ENCODE peak calls at places on chromosomes 13 and 19, in ten cellular contexts. A, M, S, I, Y, J, F, Z, L and B are unnamed samples.

GRCh38 chr13:32443111-32443510 is 15.2 kb upstream of the N4BP2L1 start:
- DNase-seq in J (no peak), Z (peak), I (no peak), L (no peak), Y (no peak), S (no peak), M (no peak), A (no peak), F (no peak), B (no peak)

GRCh38 chr13:23180711-23181110 is at the start of gene SGCG:
- DNase-seq in I (no peak), J (no peak), S (no peak), A (no peak), L (no peak), M (no peak), Y (no peak), F (no peak), Z (no peak), B (no peak)

GRCh38 chr13:113770441-113770840 is 11.4 kb downstream of the TMEM255B start:
- DNase-seq in J (no peak), I (no peak), F (no peak), L (no peak), S (no peak), A (no peak), Z (no peak), Y (no peak), M (no peak), B (peak)

GRCh38 chr13:106238690-106239089 is 296.8 kb downstream of the EFNB2 start:
- DNase-seq in L (no peak), A (no peak), M (no peak), F (no peak), I (no peak), S (no peak), Y (no peak), J (no peak), Z (no peak), B (no peak)

GRCh38 chr13:69597088-69597487 is 510.5 kb upstream of the ATXN8OS start:
- DNase-seq in F (no peak), Z (no peak), S (no peak), Y (no peak), J (no peak), A (no peak), L (no peak), I (no peak), M (no peak), B (no peak)

GRCh38 chr13:73754727-73755292 is 379.4 kb downstream of the KLF12 start:
- DNase-seq in Y (no peak), J (no peak), F (no peak), A (no peak), I (no peak), M (no peak), Z (peak), L (no peak), S (peak), B (no peak)

GRCh38 chr19:7848779-7849457 is 18.9 kb downstream of the EVI5L start:
- DNase-seq in J (no peak), L (peak), M (peak), F (no peak), A (peak), Z (no peak), I (no peak), S (no peak), Y (no peak), B (no peak)

GRCh38 chr13:98889419-98890079 is 88.3 kb downstream of the DOCK9 start:
- DNase-seq in I (no peak), A (no peak), F (no peak), Z (no peak), S (no peak), L (no peak), Y (no peak), M (no peak), J (no peak), B (no peak)

GRCh38 chr13:48769107-48769704 is 115.5 kb downstream of the CYSLTR2 start:
- DNase-seq in Y (peak), F (peak), A (no peak), S (peak), I (peak), Z (peak), L (peak), M (no peak), J (peak), B (peak)

GRCh38 chr19:58581227-58582141 is 8.3 kb upstream of the MZF1 start:
- DNase-seq in I (peak), S (peak), Z (peak), Y (peak), F (peak), A (peak), J (no peak), L (peak), M (peak), B (peak)

GRCh38 chr19:56304243-56304642 is 10.4 kb downstream of the ZSCAN5A start:
- DNase-seq in M (no peak), I (no peak), Y (no peak), J (no peak), S (no peak), F (no peak), Z (no peak), A (no peak), L (no peak), B (no peak)

GRCh38 chr19:1856698-1857603 is 6.4 kb downstream of the KLF16 start:
- DNase-seq in J (peak), Z (peak), F (peak), Y (no peak), M (no peak), L (peak), I (peak), A (peak), S (peak), B (peak)

GRCh38 chr13:41458939-41459753 is 1.8 kb downstream of the RGCC start:
- DNase-seq in I (no peak), Z (peak), Y (no peak), M (no peak), L (no peak), S (peak), F (no peak), A (peak), J (peak), B (peak)

GRCh38 chr13:58721273-58721672 is 1089.7 kb downstream of the PCDH17 start:
- DNase-seq in L (no peak), A (no peak), S (no peak), Z (no peak), J (no peak), M (no peak), F (no peak), Y (no peak), I (no peak), B (no peak)

GRCh38 chr19:6099633-6100032 is 10.7 kb downstream of the RFX2 start:
- DNase-seq in I (no peak), F (no peak), S (no peak), M (no peak), J (no peak), Y (no peak), Z (no peak), A (no peak), L (no peak), B (no peak)

GRCh38 chr19:632228-633067 is 889 bp downstream of the POLRMT start:
- DNase-seq in A (no peak), Y (no peak), I (no peak), J (no peak), F (no peak), L (no peak), Z (peak), M (peak), S (peak), B (peak)

GRCh38 chr19:7904074-7905020 is 670 bp downstream of the MAP2K7 start:
- DNase-seq in A (peak), S (no peak), F (peak), Y (peak), J (peak), I (no peak), L (peak), Z (peak), M (peak), B (peak)

GRCh38 chr13:20824762-20825161 is 51.0 kb upstream of the EEF1AKMT1 start:
- DNase-seq in Y (no peak), Z (peak), S (peak), A (no peak), F (no peak), M (no peak), L (no peak), J (no peak), I (no peak), B (no peak)

GRCh38 chr13:44402902-44403719 is 29.5 kb downstream of the SERP2 start:
- DNase-seq in M (no peak), F (no peak), A (no peak), I (no peak), Y (no peak), L (no peak), J (peak), S (no peak), Z (no peak), B (peak)

GRCh38 chr13:91111476-91112190 is 235.9 kb upstream of the MIR17HG start:
- DNase-seq in Y (no peak), J (no peak), Z (no peak), L (no peak), S (no peak), F (no peak), I (no peak), M (no peak), A (no peak), B (no peak)

GRCh38 chr13:94362411-94362909 is 117.0 kb downstream of the DCT start:
- DNase-seq in L (peak), J (peak), I (peak), A (no peak), S (peak), Z (peak), M (no peak), F (peak), Y (peak), B (peak)

GRCh38 chr13:38685974-38686571 is 804 bp upstream of the FREM2 start:
- DNase-seq in Y (no peak), J (no peak), M (no peak), A (no peak), F (no peak), I (no peak), Z (peak), L (no peak), S (peak), B (peak)

GRCh38 chr19:7482584-7483439 is 6.0 kb downstream of the PEX11G start:
- DNase-seq in S (no peak), Y (no peak), M (no peak), J (no peak), A (no peak), Z (peak), L (peak), F (no peak), I (no peak), B (peak)

GRCh38 chr13:106700007-106700950 is 132.3 kb upstream of the ARGLU1 start:
- DNase-seq in J (no peak), Y (no peak), A (no peak), I (no peak), L (no peak), F (no peak), Z (no peak), M (no peak), S (no peak), B (no peak)

GRCh38 chr19:10113592-10113963 is 2.1 kb downstream of the P2RY11 start:
- DNase-seq in Y (no peak), J (no peak), S (no peak), L (no peak), A (no peak), Z (no peak), F (no peak), I (no peak), M (no peak), B (no peak)

GRCh38 chr13:22278336-22278929 is 607.6 kb downstream of the FGF9 start:
- DNase-seq in A (no peak), J (peak), Y (peak), I (no peak), L (peak), F (peak), S (no peak), M (peak), Z (peak), B (peak)

GRCh38 chr19:10292206-10292788 is 2.5 kb downstream of the ICAM5 start:
- DNase-seq in I (no peak), S (no peak), M (peak), Y (peak), J (peak), F (peak), Z (peak), A (peak), L (peak), B (peak)

GRCh38 chr19:16364231-16364865 is 39.7 kb downstream of the KLF2 start:
- DNase-seq in A (peak), L (no peak), S (no peak), M (no peak), J (no peak), Y (no peak), Z (no peak), F (no peak), I (no peak), B (no peak)

GRCh38 chr13:40060318-40061007 is 405.0 kb downstream of the COG6 start:
- DNase-seq in F (peak), I (no peak), J (peak), Z (no peak), M (peak), S (peak), L (peak), Y (no peak), A (no peak), B (no peak)

GRCh38 chr19:14035706-14036105 is 4.1 kb downstream of the IL27RA start:
- DNase-seq in I (no peak), F (no peak), J (no peak), L (no peak), Y (no peak), A (no peak), Z (no peak), S (peak), M (no peak), B (no peak)

GRCh38 chr19:2476451-2477140 is 669 bp downstream of the GADD45B start:
- DNase-seq in M (peak), J (no peak), L (peak), F (peak), Z (peak), A (peak), S (peak), Y (peak), I (no peak), B (peak)

GRCh38 chr19:22144394-22144793 is 52.4 kb downstream of the ZNF676 start:
- DNase-seq in M (no peak), Z (peak), A (no peak), Y (no peak), L (no peak), J (no peak), F (no peak), S (peak), I (no peak), B (no peak)

GRCh38 chr19:33797821-33798633 is 1.4 kb downstream of the KCTD15 start:
- DNase-seq in J (no peak), M (peak), L (peak), I (no peak), S (peak), Y (no peak), Z (peak), F (peak), A (peak), B (peak)

GRCh38 chr13:46211116-46211515 is 612 bp upstream of the LRRC63 start:
- DNase-seq in Y (no peak), I (no peak), Z (peak), M (no peak), A (no peak), F (no peak), L (no peak), J (no peak), S (peak), B (no peak)

GRCh38 chr19:30898353-30899103 is 450.7 kb downstream of the TSHZ3 start:
- DNase-seq in F (no peak), Y (no peak), I (no peak), A (no peak), M (no peak), J (no peak), Z (no peak), L (no peak), S (no peak), B (peak)

GRCh38 chr13:111283991-111284390 is 36.5 kb upstream of the TEX29 start:
- DNase-seq in Y (no peak), J (no peak), A (no peak), Z (no peak), I (peak), L (no peak), F (no peak), S (peak), M (no peak), B (peak)

GRCh38 chr19:813359-814107 is 8.2 kb downstream of the PLPPR3 start:
- DNase-seq in A (peak), F (no peak), J (no peak), M (no peak), Y (no peak), I (no peak), S (no peak), Z (no peak), L (no peak), B (peak)

GRCh38 chr19:23531231-23531790 is 136.0 kb upstream of the ZNF91 start:
- DNase-seq in I (no peak), L (no peak), F (no peak), Y (no peak), Z (no peak), M (no peak), A (no peak), S (no peak), J (no peak), B (no peak)

GRCh38 chr13:88103824-88104223 is 432.7 kb downstream of the SLITRK5 start:
- DNase-seq in Y (no peak), Z (no peak), F (no peak), I (no peak), S (no peak), A (no peak), M (no peak), J (no peak), L (no peak), B (no peak)
- H3K27ac ChIP-seq in Y (no peak), Z (no peak), F (no peak), I (no peak), S (no peak), A (no peak), M (no peak), J (no peak), L (no peak), B (no peak)

DNA sequence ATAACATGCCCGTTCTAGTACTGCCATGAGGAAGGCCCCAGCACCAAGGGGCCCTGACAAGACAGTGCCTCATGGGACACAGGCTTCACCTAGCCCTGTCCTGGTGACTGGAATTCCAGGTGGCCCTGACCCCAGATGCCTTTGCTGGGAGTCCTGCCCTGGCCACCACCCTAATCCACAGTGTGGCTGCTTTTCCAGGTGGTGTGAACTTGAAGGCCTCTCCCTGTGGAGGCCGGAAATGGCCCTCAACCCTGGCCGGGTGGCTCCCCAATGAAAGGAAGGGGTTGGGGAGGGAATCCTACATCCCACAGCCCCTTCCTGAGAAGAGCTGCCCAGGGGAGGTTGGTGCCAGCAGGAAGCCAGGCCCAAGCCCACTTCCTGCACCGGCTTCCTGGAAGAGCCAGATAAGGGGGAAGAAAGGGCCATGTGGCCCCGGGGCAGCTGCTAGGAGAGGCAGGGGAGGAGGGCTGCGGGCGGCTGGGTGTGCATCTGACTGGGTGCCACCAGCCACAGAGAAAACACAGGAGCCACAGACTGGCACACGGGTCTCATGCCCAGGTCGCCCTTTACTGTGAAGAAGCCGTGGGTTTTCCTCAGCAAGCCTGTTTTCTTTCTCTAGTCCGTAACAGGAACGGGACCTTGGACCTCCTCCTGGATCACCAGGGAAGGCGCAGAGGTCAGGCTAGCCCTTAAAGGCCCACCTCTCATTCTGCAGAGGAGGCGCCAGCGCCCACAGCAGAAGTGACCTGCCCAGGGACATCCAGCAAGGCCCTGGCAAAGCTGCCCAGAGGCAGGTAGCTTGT is 4.7 kb downstream of the LSM4 start:
- DNase-seq in M (no peak), J (no peak), Y (peak), S (no peak), A (peak), I (no peak), L (no peak), F (no peak), Z (no peak), B (no peak)
- H3K27ac ChIP-seq in M (no peak), J (peak), Y (peak), S (no peak), A (peak), I (peak), L (no peak), F (peak), Z (no peak), B (no peak)

DNA sequence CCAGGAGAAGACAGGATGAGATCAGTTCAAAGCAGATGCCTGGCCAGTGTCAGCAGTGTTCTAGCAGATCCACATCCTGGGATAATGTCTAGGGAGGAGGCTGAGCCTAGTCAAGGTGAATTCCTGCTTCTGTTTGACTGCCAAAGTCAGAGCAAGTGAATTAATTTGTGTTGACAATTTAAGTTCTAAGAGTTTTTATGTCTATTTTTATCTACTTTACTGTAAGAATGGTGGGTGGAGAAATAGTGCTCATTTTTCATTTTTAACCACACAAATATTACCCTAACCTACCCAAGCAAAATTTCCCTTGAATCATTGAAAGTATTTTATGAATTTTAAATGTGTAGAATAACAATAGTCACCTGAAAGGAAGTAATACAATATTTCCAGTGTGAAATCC is 207.6 kb upstream of the SLC10A2 start:
- DNase-seq in F (no peak), M (no peak), S (peak), L (no peak), Y (no peak), J (no peak), A (no peak), I (no peak), Z (no peak), B (no peak)
- H3K27ac ChIP-seq in F (no peak), M (no peak), S (no peak), L (no peak), Y (no peak), J (no peak), A (no peak), I (no peak), Z (no peak), B (no peak)

GRCh38 chr19:47618771-47619170 is 9.8 kb downstream of the BICRA start:
- DNase-seq in A (no peak), S (peak), Z (no peak), J (no peak), M (no peak), F (peak), I (no peak), Y (no peak), L (peak), B (no peak)
- H3K27ac ChIP-seq in A (no peak), S (no peak), Z (no peak), J (peak), M (no peak), F (no peak), I (peak), Y (no peak), L (no peak), B (no peak)

GRCh38 chr19:49800771-49801170 is 12.3 kb downstream of the FUZ start:
- DNase-seq in I (no peak), J (no peak), Z (no peak), S (no peak), F (no peak), M (peak), Y (no peak), L (peak), A (peak), B (no peak)
- H3K27ac ChIP-seq in I (no peak), J (peak), Z (no peak), S (no peak), F (no peak), M (no peak), Y (no peak), L (no peak), A (no peak), B (no peak)

GRCh38 chr13:27745301-27745700 is 47.0 kb upstream of the GSX1 start:
- DNase-seq in Y (no peak), S (no peak), Z (no peak), J (no peak), A (no peak), I (no peak), M (no peak), L (no peak), F (no peak), B (no peak)
- H3K27ac ChIP-seq in Y (no peak), S (no peak), Z (no peak), J (no peak), A (no peak), I (no peak), M (no peak), L (no peak), F (no peak), B (peak)

GRCh38 chr13:24693862-24694471 is 13.8 kb downstream of the ATP12A start:
- DNase-seq in A (no peak), F (no peak), Z (peak), Y (no peak), S (peak), J (no peak), I (no peak), L (no peak), M (no peak), B (peak)
- H3K27ac ChIP-seq in A (no peak), F (no peak), Z (no peak), Y (no peak), S (no peak), J (no peak), I (no peak), L (no peak), M (no peak), B (no peak)

GRCh38 chr19:17942582-17943283 is 9.9 kb downstream of the CCDC124 start:
- DNase-seq in F (no peak), L (peak), Z (no peak), Y (no peak), M (peak), J (no peak), A (peak), I (no peak), S (no peak), B (peak)
- H3K27ac ChIP-seq in F (no peak), L (no peak), Z (no peak), Y (no peak), M (no peak), J (no peak), A (no peak), I (no peak), S (no peak), B (no peak)

GRCh38 chr19:38064661-38065425 is 157.8 kb downstream of the SIPA1L3 start:
- DNase-seq in Z (no peak), J (no peak), I (no peak), M (no peak), L (no peak), Y (no peak), A (peak), F (no peak), S (no peak), B (no peak)
- H3K27ac ChIP-seq in Z (peak), J (no peak), I (no peak), M (no peak), L (no peak), Y (no peak), A (no peak), F (no peak), S (no peak), B (no peak)